ENCODE peak calls at places on chromosomes 2 and 18, in seven cellular contexts. M, P, E, Q, Y, U and S are unnamed samples.

GRCh38 chr2:195212586-195212985 is 444.4 kb upstream of the SLC39A10 start:
- DNase-seq in P (no peak), E (no peak), U (no peak), Q (no peak), Y (no peak), M (no peak), S (peak)

GRCh38 chr2:231604101-231604684 is 11.5 kb downstream of the TEX44 start:
- DNase-seq in U (no peak), Q (peak), Y (no peak), E (no peak), P (no peak), M (no peak), S (no peak)

GRCh38 chr2:39164089-39164488 is 43.2 kb upstream of the SOS1 start:
- DNase-seq in P (peak), U (no peak), E (no peak), Q (no peak), M (no peak), Y (no peak), S (no peak)

GRCh38 chr2:189854956-189855355 is 70.7 kb downstream of the PMS1 start:
- DNase-seq in P (no peak), U (no peak), Y (peak), M (no peak), E (no peak), Q (no peak), S (no peak)

GRCh38 chr2:239180526-239181073 is 220.2 kb downstream of the HDAC4 start:
- DNase-seq in U (no peak), E (no peak), Y (no peak), Q (no peak), M (no peak), P (peak), S (no peak)

GRCh38 chr2:146734042-146734715 is 1110.7 kb upstream of the ACVR2A start:
- DNase-seq in P (no peak), Y (peak), U (peak), Q (no peak), M (peak), E (no peak), S (peak)

GRCh38 chr2:152464853-152465470 is 130.0 kb downstream of the FMNL2 start:
- DNase-seq in P (no peak), E (no peak), U (no peak), M (no peak), Q (no peak), Y (no peak), S (no peak)

GRCh38 chr2:162075689-162076132 is 1.7 kb upstream of the DPP4 start:
- DNase-seq in E (no peak), Q (no peak), U (peak), Y (no peak), P (no peak), M (no peak), S (no peak)

GRCh38 chr18:79523221-79523737 is 127.5 kb downstream of the NFATC1 start:
- DNase-seq in U (no peak), E (peak), Y (no peak), Q (no peak), P (no peak), M (no peak), S (no peak)

GRCh38 chr18:21330122-21330701 is 88.2 kb downstream of the GREB1L start:
- DNase-seq in P (no peak), Y (peak), Q (peak), E (no peak), U (peak), M (peak), S (no peak)

GRCh38 chr2:241598061-241598460 is 38.9 kb downstream of the THAP4 start:
- DNase-seq in U (no peak), Q (no peak), M (no peak), E (no peak), P (no peak), Y (no peak), S (no peak)

GRCh38 chr2:216698895-216699294 is 3.5 kb upstream of the IGFBP5 start:
- DNase-seq in E (peak), U (peak), P (no peak), Y (peak), M (peak), Q (no peak), S (peak)

GRCh38 chr2:8594731-8595427 is 87.0 kb upstream of the ID2 start:
- DNase-seq in Y (no peak), E (no peak), Q (no peak), U (no peak), P (no peak), M (no peak), S (no peak)

GRCh38 chr2:120856421-120856862 is 120.8 kb downstream of the GLI2 start:
- DNase-seq in P (peak), M (peak), Q (no peak), E (no peak), U (peak), Y (no peak), S (no peak)

GRCh38 chr18:21315741-21316187 is 73.7 kb downstream of the GREB1L start:
- DNase-seq in U (peak), P (no peak), Q (no peak), E (no peak), M (peak), Y (no peak), S (no peak)

GRCh38 chr2:144780983-144781382 is 261.1 kb upstream of the ZEB2 start:
- DNase-seq in P (no peak), Q (no peak), Y (no peak), U (peak), E (no peak), M (no peak), S (no peak)

GRCh38 chr2:212712466-212712865 is 173.9 kb upstream of the ERBB4 start:
- DNase-seq in P (no peak), Y (no peak), U (no peak), E (no peak), Q (no peak), M (no peak), S (no peak)

GRCh38 chr2:11646530-11646929 is 23.5 kb downstream of the NTSR2 start:
- DNase-seq in Y (no peak), P (no peak), E (no peak), U (no peak), M (no peak), Q (no peak), S (no peak)

GRCh38 chr2:231223458-231223970 is 25.1 kb downstream of the ARMC9 start:
- DNase-seq in Y (no peak), M (no peak), Q (no peak), E (no peak), P (no peak), U (no peak), S (no peak)

GRCh38 chr2:68925298-68925885 is 27.3 kb downstream of the GKN2 start:
- DNase-seq in Y (peak), Q (peak), P (no peak), M (peak), E (peak), U (peak), S (peak)

GRCh38 chr2:72985891-72986683 is 68.8 kb downstream of the EMX1 start:
- DNase-seq in E (no peak), P (peak), M (no peak), U (no peak), Y (no peak), Q (no peak), S (no peak)

GRCh38 chr2:235283246-235283645 is 210.6 kb upstream of the AGAP1 start:
- DNase-seq in M (no peak), Y (peak), E (no peak), Q (no peak), U (peak), P (no peak), S (no peak)

GRCh38 chr2:117856415-117857210 is 42.1 kb downstream of the DDX18 start:
- DNase-seq in Q (no peak), P (no peak), U (peak), Y (peak), E (no peak), M (peak), S (no peak)

GRCh38 chr2:42812899-42813479 is 20.6 kb upstream of the HAAO start:
- DNase-seq in M (peak), Q (peak), U (no peak), Y (peak), P (no peak), E (no peak), S (no peak)

GRCh38 chr2:88016948-88017779 is 817 bp upstream of the RNU2-63P start:
- DNase-seq in M (no peak), E (no peak), P (no peak), Y (no peak), U (no peak), Q (peak), S (peak)

GRCh38 chr2:40230717-40231300 is 221.1 kb downstream of the SLC8A1 start:
- DNase-seq in Q (no peak), E (no peak), P (no peak), U (no peak), Y (no peak), M (no peak), S (no peak)

GRCh38 chr18:23540867-23541266 is 37.6 kb downstream of the RMC1 start:
- DNase-seq in Q (no peak), M (no peak), U (no peak), E (peak), Y (no peak), P (no peak), S (no peak)